ENCODE peak calls at places on chromosomes 4 and X, in ten cellular contexts. P is thyroid gland, Q is GM12878, H is vagina, G is uterus, D is A549, Z is GM12892, M is HepG2, I is heart left ventricle, L is testis. B is an unnamed sample.

GRCh38 chr4:169615467-169616106 is 3.2 kb upstream of the NEK1 start:
- DNase-seq in P (no peak), Q (no peak), H (no peak), G (no peak), D (no peak), Z (no peak), M (no peak), I (no peak), L (no peak), B (no peak)

GRCh38 chrX:147953976-147954375 is 27.2 kb upstream of the FMR1NB start:
- DNase-seq in P (peak), Q (no peak), H (no peak), G (peak), D (no peak), Z (no peak), M (no peak), I (no peak), L (peak), B (peak)

GRCh38 chr4:120053916-120054315 is 12.7 kb downstream of the MAD2L1 start:
- DNase-seq in P (no peak), Q (no peak), H (no peak), G (no peak), D (no peak), Z (no peak), M (no peak), I (no peak), L (no peak), B (no peak)

GRCh38 chr4:12445711-12446110 is 1017.0 kb upstream of the HS3ST1 start:
- DNase-seq in P (no peak), Q (no peak), H (no peak), G (no peak), D (no peak), Z (no peak), M (no peak), I (no peak), L (no peak), B (no peak)

GRCh38 chrX:67614414-67614813 is 70.6 kb downstream of the AR start:
- DNase-seq in P (no peak), Q (no peak), H (no peak), G (no peak), D (no peak), Z (no peak), M (no peak), I (no peak), L (no peak), B (no peak)

GRCh38 chrX:38999967-39000745 is 198.9 kb downstream of the MID1IP1 start:
- DNase-seq in P (no peak), Q (no peak), H (no peak), G (no peak), D (no peak), Z (no peak), M (no peak), I (no peak), L (no peak), B (no peak)

GRCh38 chr4:45325112-45325462 is 598.7 kb upstream of the GNPDA2 start:
- DNase-seq in P (no peak), Q (peak), H (no peak), G (no peak), D (no peak), Z (no peak), M (no peak), I (no peak), L (no peak), B (no peak)

GRCh38 chr4:7857238-7857701 is 82.4 kb downstream of the AFAP1 start:
- DNase-seq in P (no peak), Q (no peak), H (no peak), G (peak), D (no peak), Z (no peak), M (no peak), I (peak), L (peak), B (peak)

GRCh38 chr4:124804584-124804983 is 92.1 kb upstream of the ANKRD50 start:
- DNase-seq in P (no peak), Q (no peak), H (no peak), G (no peak), D (no peak), Z (no peak), M (no peak), I (no peak), L (no peak), B (no peak)

GRCh38 chr4:10611673-10612072 is 72.9 kb downstream of the CLNK start:
- DNase-seq in P (no peak), Q (no peak), H (no peak), G (no peak), D (no peak), Z (no peak), M (no peak), I (peak), L (no peak), B (no peak)

GRCh38 chrX:72475338-72475737 is 97.3 kb downstream of the HDAC8 start:
- DNase-seq in P (no peak), Q (no peak), H (no peak), G (no peak), D (no peak), Z (no peak), M (no peak), I (no peak), L (no peak), B (no peak)

GRCh38 chr4:55819634-55820033 is at the start of gene EXOC1L:
- DNase-seq in P (peak), Q (no peak), H (no peak), G (no peak), D (no peak), Z (no peak), M (peak), I (no peak), L (peak), B (no peak)

GRCh38 chr4:152258804-152259708 is 276.8 kb downstream of the FBXW7 start:
- DNase-seq in P (no peak), Q (no peak), H (no peak), G (no peak), D (no peak), Z (no peak), M (peak), I (no peak), L (no peak), B (no peak)

GRCh38 chrX:19964017-19964710 is 26.7 kb downstream of the BCLAF3 start:
- DNase-seq in P (no peak), Q (no peak), H (no peak), G (no peak), D (no peak), Z (no peak), M (no peak), I (no peak), L (no peak), B (no peak)

GRCh38 chr4:53346920-53347852 is 18.7 kb downstream of the SCFD2 start:
- DNase-seq in P (no peak), Q (no peak), H (no peak), G (no peak), D (no peak), Z (no peak), M (no peak), I (peak), L (no peak), B (no peak)

GRCh38 chr4:102334624-102335023 is 10.7 kb downstream of the SLC39A8 start:
- DNase-seq in P (no peak), Q (no peak), H (no peak), G (no peak), D (no peak), Z (no peak), M (no peak), I (no peak), L (no peak), B (no peak)

GRCh38 chr4:173735055-173735454 is 205.0 kb upstream of the HAND2 start:
- DNase-seq in P (no peak), Q (no peak), H (no peak), G (peak), D (no peak), Z (no peak), M (no peak), I (no peak), L (no peak), B (no peak)

GRCh38 chrX:48696301-48697181 is at the start of gene SUV39H1:
- DNase-seq in P (peak), Q (peak), H (no peak), G (peak), D (peak), Z (peak), M (peak), I (peak), L (peak), B (peak)

GRCh38 chrX:120000490-120001246 is 57.1 kb upstream of the NKAP start:
- DNase-seq in P (no peak), Q (no peak), H (no peak), G (no peak), D (no peak), Z (no peak), M (no peak), I (no peak), L (no peak), B (no peak)

GRCh38 chr4:140373328-140374129 is at the start of gene SCOC:
- DNase-seq in P (peak), Q (peak), H (peak), G (peak), D (peak), Z (peak), M (peak), I (peak), L (peak), B (peak)
- TF ChIP-seq POLR2A in P (no peak), Q (peak), H (no peak), G (peak), D (peak), Z (peak), M (no peak), I (peak), L (peak), B (peak)

GRCh38 chr4:155304375-155304774 is 72.4 kb downstream of the MAP9 start:
- DNase-seq in P (no peak), Q (no peak), H (no peak), G (no peak), D (no peak), Z (no peak), M (no peak), I (no peak), L (peak), B (no peak)
- TF ChIP-seq POLR2A in P (no peak), Q (no peak), H (no peak), G (no peak), D (no peak), Z (no peak), M (no peak), I (no peak), L (no peak), B (no peak)

DNA sequence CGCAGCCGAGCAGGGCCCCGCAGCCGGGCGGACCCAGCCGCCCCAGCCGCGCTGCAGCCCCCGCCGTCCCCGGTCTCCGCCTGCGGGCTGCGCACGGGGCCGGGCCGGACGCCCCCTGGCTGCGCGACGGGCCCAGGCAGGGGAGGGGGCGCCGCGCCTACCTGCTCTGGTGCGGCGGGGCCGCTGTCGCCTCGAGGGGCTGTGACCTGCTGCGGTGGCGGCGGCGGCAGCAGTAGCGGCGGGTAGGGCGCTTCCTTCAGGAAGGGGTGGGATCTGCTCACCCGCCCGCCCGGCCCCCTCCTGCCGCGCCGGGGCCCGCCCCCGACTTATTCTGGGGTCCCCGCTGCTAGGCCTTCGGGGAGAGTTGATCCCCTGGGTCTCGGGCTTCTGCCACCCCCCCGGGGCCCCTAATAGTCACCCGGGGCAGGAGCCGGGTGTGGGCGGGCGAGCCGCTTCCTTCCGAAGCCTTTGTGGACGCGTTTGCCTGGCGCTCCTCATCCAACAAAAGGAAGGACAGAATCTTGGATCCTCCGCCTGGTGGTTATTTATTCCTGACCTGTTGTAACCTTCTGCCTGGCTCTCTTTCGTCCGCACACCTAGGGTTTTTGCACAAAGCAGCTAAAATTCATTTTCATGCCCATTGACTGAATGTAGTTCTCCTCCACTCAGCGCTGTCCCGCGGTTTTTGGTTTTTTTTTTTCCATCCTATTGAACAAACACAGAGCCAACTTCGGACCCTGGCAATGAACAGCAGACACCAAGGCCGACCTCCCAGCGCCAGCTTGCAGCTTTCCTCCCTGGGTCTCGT is at the start of gene TMEM150C:
- DNase-seq in P (peak), Q (no peak), H (no peak), G (no peak), D (peak), Z (peak), M (no peak), I (peak), L (peak), B (peak)
- TF ChIP-seq POLR2A in P (no peak), Q (no peak), H (no peak), G (no peak), D (peak), Z (no peak), M (no peak), I (no peak), L (no peak), B (no peak)

DNA sequence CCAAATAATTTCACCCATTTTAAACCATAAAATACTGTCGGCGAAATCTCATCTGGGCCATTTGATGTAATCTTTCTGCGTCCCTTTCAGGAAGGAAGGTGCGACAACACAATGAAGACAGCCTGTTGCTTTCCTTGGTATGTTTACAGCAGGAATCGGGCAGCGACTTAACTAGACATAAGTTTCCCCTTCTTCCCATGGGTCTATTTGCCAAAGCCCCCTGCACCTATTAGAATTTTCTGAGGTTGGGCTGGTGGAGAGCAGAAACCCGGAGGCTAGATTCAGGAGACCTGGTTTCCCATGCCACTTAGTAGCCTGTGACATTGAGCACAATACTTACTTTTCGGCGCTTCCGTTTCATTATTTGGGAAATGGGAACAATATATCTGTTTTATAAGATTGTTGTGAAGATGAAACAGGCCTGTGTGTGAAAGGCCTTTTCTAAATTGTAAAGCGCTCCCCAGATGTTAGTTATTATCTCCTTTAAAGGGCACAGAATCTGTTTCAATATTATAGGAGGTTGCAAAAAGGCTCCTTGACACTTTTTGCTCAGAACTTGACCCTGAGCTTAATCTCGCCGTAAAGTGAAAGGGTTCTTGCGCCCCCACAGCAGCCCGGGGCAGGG is 552 bp upstream of the AFF1 start:
- DNase-seq in P (no peak), Q (no peak), H (no peak), G (no peak), D (no peak), Z (no peak), M (no peak), I (no peak), L (peak), B (no peak)
- TF ChIP-seq POLR2A in P (no peak), Q (no peak), H (no peak), G (no peak), D (no peak), Z (no peak), M (no peak), I (no peak), L (no peak), B (peak)

GRCh38 chr4:186725422-186726149 is 1.9 kb upstream of the FAT1 start:
- DNase-seq in P (peak), Q (no peak), H (no peak), G (peak), D (peak), Z (no peak), M (peak), I (peak), L (peak), B (peak)
- TF ChIP-seq POLR2A in P (no peak), Q (no peak), H (no peak), G (no peak), D (no peak), Z (no peak), M (no peak), I (no peak), L (no peak), B (no peak)

DNA sequence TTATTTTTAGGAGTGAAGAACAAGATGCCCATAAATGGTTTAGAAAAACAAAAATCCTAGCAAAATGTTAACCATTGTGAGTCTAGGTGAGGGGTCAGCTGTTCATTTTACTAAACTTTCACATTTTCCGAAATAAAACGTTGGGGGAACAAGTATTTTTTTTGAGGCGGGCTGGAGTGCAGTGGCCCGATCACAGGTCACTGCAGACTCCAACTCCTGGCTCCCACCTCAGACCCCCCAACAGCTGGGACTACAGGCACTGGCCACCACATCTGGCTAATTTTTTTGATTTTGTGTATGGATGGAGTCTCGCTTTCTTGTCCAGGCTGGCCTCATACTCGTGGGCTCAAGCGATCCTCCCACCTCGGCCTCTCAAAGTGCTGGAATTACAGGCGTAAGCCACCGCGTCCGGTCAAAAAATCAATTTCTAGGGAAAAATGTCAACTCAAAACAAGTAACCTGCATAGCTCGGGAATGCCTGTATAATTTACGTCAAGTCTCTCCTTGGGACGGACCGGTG is 741 bp upstream of the TAF1 start:
- DNase-seq in P (no peak), Q (no peak), H (no peak), G (no peak), D (no peak), Z (no peak), M (no peak), I (no peak), L (no peak), B (no peak)
- TF ChIP-seq POLR2A in P (no peak), Q (no peak), H (no peak), G (no peak), D (no peak), Z (peak), M (no peak), I (no peak), L (no peak), B (no peak)

GRCh38 chrX:118493653-118494297 is 1.8 kb upstream of the DOCK11 start:
- DNase-seq in P (no peak), Q (no peak), H (no peak), G (no peak), D (no peak), Z (no peak), M (no peak), I (no peak), L (no peak), B (no peak)

GRCh38 chrX:118495958-118496762 is 545 bp downstream of the DOCK11 start:
- DNase-seq in P (peak), Q (no peak), H (no peak), G (peak), D (no peak), Z (peak), M (no peak), I (peak), L (peak), B (peak)

GRCh38 chrX:118497180-118497814 is 1.7 kb downstream of the DOCK11 start:
- DNase-seq in P (peak), Q (no peak), H (no peak), G (no peak), D (no peak), Z (no peak), M (peak), I (no peak), L (no peak), B (no peak)

GRCh38 chrX:118496763-118497079 is 1.1 kb downstream of the DOCK11 start:
- DNase-seq in P (peak), Q (no peak), H (no peak), G (no peak), D (no peak), Z (no peak), M (no peak), I (no peak), L (no peak), B (no peak)

GRCh38 chrX:118495061-118495921 is at the start of gene DOCK11:
- DNase-seq in P (peak), Q (peak), H (no peak), G (peak), D (peak), Z (peak), M (peak), I (peak), L (peak), B (peak)
- TF ChIP-seq POLR2A in P (no peak), Q (peak), H (no peak), G (peak), D (no peak), Z (no peak), M (no peak), I (peak), L (no peak), B (peak)